ENCODE peak calls at places on chromosomes 16 and 17, in ten cellular contexts. One of them, this sample, is unnamed.

GRCh38 chr16:49697631-49698030 is 158.3 kb downstream of the ZNF423 start:
- DNase-seq in C1 segment of cervical spinal cord: no peak
- DNase-seq in progenitor cell of endocrine pancreas: no peak
- DNase-seq in thoracic aorta: no peak
- DNase-seq in globus pallidus: no peak
- DNase-seq in BJ: no peak
- DNase-seq in mesendoderm: no peak
- DNase-seq in endothelial cell: no peak
- DNase-seq in T1000: no peak
- DNase-seq in EL: no peak
- DNase-seq in this sample: no peak

GRCh38 chr16:14301150-14302030 is 230.3 kb downstream of the MRTFB start:
- DNase-seq in C1 segment of cervical spinal cord: no peak
- DNase-seq in progenitor cell of endocrine pancreas: no peak
- DNase-seq in thoracic aorta: no peak
- DNase-seq in globus pallidus: no peak
- DNase-seq in BJ: no peak
- DNase-seq in mesendoderm: peak; percentile 65
- DNase-seq in endothelial cell: no peak
- DNase-seq in T1000: no peak
- DNase-seq in EL: peak; percentile 54
- DNase-seq in this sample: no peak

GRCh38 chr17:13835151-13835550 is 233.4 kb upstream of the HS3ST3A1 start:
- DNase-seq in C1 segment of cervical spinal cord: no peak
- DNase-seq in progenitor cell of endocrine pancreas: no peak
- DNase-seq in thoracic aorta: no peak
- DNase-seq in globus pallidus: no peak
- DNase-seq in BJ: no peak
- DNase-seq in mesendoderm: no peak
- DNase-seq in endothelial cell: no peak
- DNase-seq in T1000: no peak
- DNase-seq in EL: no peak
- DNase-seq in this sample: no peak

GRCh38 chr16:47965439-47965838 is 190.4 kb downstream of the ABCC12 start:
- DNase-seq in C1 segment of cervical spinal cord: no peak
- DNase-seq in progenitor cell of endocrine pancreas: no peak
- DNase-seq in thoracic aorta: no peak
- DNase-seq in globus pallidus: no peak
- DNase-seq in BJ: no peak
- DNase-seq in mesendoderm: peak; percentile 93
- DNase-seq in endothelial cell: no peak
- DNase-seq in T1000: no peak
- DNase-seq in EL: no peak
- DNase-seq in this sample: peak; percentile 81

GRCh38 chr17:74126959-74127358 is 76.5 kb upstream of the RPL38 start:
- DNase-seq in C1 segment of cervical spinal cord: no peak
- DNase-seq in progenitor cell of endocrine pancreas: no peak
- DNase-seq in thoracic aorta: no peak
- DNase-seq in globus pallidus: no peak
- DNase-seq in BJ: no peak
- DNase-seq in mesendoderm: no peak
- DNase-seq in endothelial cell: no peak
- DNase-seq in T1000: no peak
- DNase-seq in EL: no peak
- DNase-seq in this sample: no peak

GRCh38 chr16:56399492-56399891 is 25.9 kb downstream of the AMFR start:
- DNase-seq in C1 segment of cervical spinal cord: no peak
- DNase-seq in progenitor cell of endocrine pancreas: no peak
- DNase-seq in thoracic aorta: no peak
- DNase-seq in globus pallidus: no peak
- DNase-seq in BJ: no peak
- DNase-seq in mesendoderm: no peak
- DNase-seq in endothelial cell: no peak
- DNase-seq in T1000: no peak
- DNase-seq in EL: no peak
- DNase-seq in this sample: no peak

GRCh38 chr17:62981933-62982332 is 15.9 kb downstream of the TANC2 start:
- DNase-seq in C1 segment of cervical spinal cord: no peak
- DNase-seq in progenitor cell of endocrine pancreas: no peak
- DNase-seq in thoracic aorta: no peak
- DNase-seq in globus pallidus: no peak
- DNase-seq in BJ: no peak
- DNase-seq in mesendoderm: peak; percentile 19
- DNase-seq in endothelial cell: no peak
- DNase-seq in T1000: no peak
- DNase-seq in EL: peak; percentile 34
- DNase-seq in this sample: no peak

GRCh38 chr17:44247346-44248219 is 20.4 kb downstream of the SLC4A1 start:
- DNase-seq in C1 segment of cervical spinal cord: no peak
- DNase-seq in progenitor cell of endocrine pancreas: no peak
- DNase-seq in thoracic aorta: no peak
- DNase-seq in globus pallidus: no peak
- DNase-seq in BJ: no peak
- DNase-seq in mesendoderm: no peak
- DNase-seq in endothelial cell: no peak
- DNase-seq in T1000: no peak
- DNase-seq in EL: no peak
- DNase-seq in this sample: no peak

GRCh38 chr16:58656872-58657271 is 27.2 kb upstream of the CNOT1 start:
- DNase-seq in C1 segment of cervical spinal cord: no peak
- DNase-seq in progenitor cell of endocrine pancreas: no peak
- DNase-seq in thoracic aorta: no peak
- DNase-seq in globus pallidus: no peak
- DNase-seq in BJ: no peak
- DNase-seq in mesendoderm: no peak
- DNase-seq in endothelial cell: no peak
- DNase-seq in T1000: no peak
- DNase-seq in EL: no peak
- DNase-seq in this sample: no peak

GRCh38 chr17:41793749-41794602 is 7.5 kb upstream of the JUP start:
- DNase-seq in C1 segment of cervical spinal cord: no peak
- DNase-seq in progenitor cell of endocrine pancreas: no peak
- DNase-seq in thoracic aorta: no peak
- DNase-seq in globus pallidus: no peak
- DNase-seq in BJ: no peak
- DNase-seq in mesendoderm: peak; percentile 96
- DNase-seq in endothelial cell: no peak
- DNase-seq in T1000: peak; percentile 44
- DNase-seq in EL: no peak
- DNase-seq in this sample: no peak

GRCh38 chr16:86559802-86560305 is 4.8 kb upstream of the MTHFSD start:
- DNase-seq in C1 segment of cervical spinal cord: no peak
- DNase-seq in progenitor cell of endocrine pancreas: no peak
- DNase-seq in thoracic aorta: no peak
- DNase-seq in globus pallidus: no peak
- DNase-seq in BJ: no peak
- DNase-seq in mesendoderm: no peak
- DNase-seq in endothelial cell: no peak
- DNase-seq in T1000: no peak
- DNase-seq in EL: no peak
- DNase-seq in this sample: no peak

GRCh38 chr16:3010510-3010909 is 2.2 kb upstream of the CLDN9 start:
- DNase-seq in C1 segment of cervical spinal cord: no peak
- DNase-seq in progenitor cell of endocrine pancreas: no peak
- DNase-seq in thoracic aorta: no peak
- DNase-seq in globus pallidus: no peak
- DNase-seq in BJ: no peak
- DNase-seq in mesendoderm: no peak
- DNase-seq in endothelial cell: no peak
- DNase-seq in T1000: no peak
- DNase-seq in EL: no peak
- DNase-seq in this sample: no peak

GRCh38 chr17:76104896-76105231 is 1.3 kb upstream of the EXOC7 start:
- DNase-seq in C1 segment of cervical spinal cord: no peak
- DNase-seq in progenitor cell of endocrine pancreas: no peak
- DNase-seq in thoracic aorta: no peak
- DNase-seq in globus pallidus: no peak
- DNase-seq in BJ: no peak
- DNase-seq in mesendoderm: no peak
- DNase-seq in endothelial cell: no peak
- DNase-seq in T1000: no peak
- DNase-seq in EL: no peak
- DNase-seq in this sample: no peak

GRCh38 chr17:8881606-8882005 is 14.1 kb upstream of the PIK3R6 start:
- DNase-seq in C1 segment of cervical spinal cord: no peak
- DNase-seq in progenitor cell of endocrine pancreas: no peak
- DNase-seq in thoracic aorta: no peak
- DNase-seq in globus pallidus: no peak
- DNase-seq in BJ: no peak
- DNase-seq in mesendoderm: no peak
- DNase-seq in endothelial cell: no peak
- DNase-seq in T1000: no peak
- DNase-seq in EL: no peak
- DNase-seq in this sample: no peak

GRCh38 chr16:17205279-17206139 is 265.3 kb downstream of the XYLT1 start:
- DNase-seq in C1 segment of cervical spinal cord: no peak
- DNase-seq in progenitor cell of endocrine pancreas: no peak
- DNase-seq in thoracic aorta: no peak
- DNase-seq in globus pallidus: peak; percentile 25
- DNase-seq in BJ: peak; percentile 71
- DNase-seq in mesendoderm: peak; percentile 56
- DNase-seq in endothelial cell: no peak
- DNase-seq in T1000: no peak
- DNase-seq in EL: peak; percentile 5
- DNase-seq in this sample: no peak

GRCh38 chr16:4081577-4082021 is 34.6 kb downstream of the ADCY9 start:
- DNase-seq in C1 segment of cervical spinal cord: no peak
- DNase-seq in progenitor cell of endocrine pancreas: no peak
- DNase-seq in thoracic aorta: no peak
- DNase-seq in globus pallidus: no peak
- DNase-seq in BJ: no peak
- DNase-seq in mesendoderm: no peak
- DNase-seq in endothelial cell: no peak
- DNase-seq in T1000: no peak
- DNase-seq in EL: no peak
- DNase-seq in this sample: peak; percentile 30

GRCh38 chr16:12439443-12440232 is 364.0 kb downstream of the CPPED1 start:
- DNase-seq in C1 segment of cervical spinal cord: no peak
- DNase-seq in progenitor cell of endocrine pancreas: no peak
- DNase-seq in thoracic aorta: no peak
- DNase-seq in globus pallidus: no peak
- DNase-seq in BJ: no peak
- DNase-seq in mesendoderm: no peak
- DNase-seq in endothelial cell: no peak
- DNase-seq in T1000: no peak
- DNase-seq in EL: no peak
- DNase-seq in this sample: no peak

GRCh38 chr16:56610017-56610608 is 1.7 kb downstream of the MT2A start:
- DNase-seq in C1 segment of cervical spinal cord: no peak
- DNase-seq in progenitor cell of endocrine pancreas: no peak
- DNase-seq in thoracic aorta: no peak
- DNase-seq in globus pallidus: peak; percentile 58
- DNase-seq in BJ: peak; percentile 84
- DNase-seq in mesendoderm: peak; percentile 32
- DNase-seq in endothelial cell: no peak
- DNase-seq in T1000: no peak
- DNase-seq in EL: peak; percentile 91
- DNase-seq in this sample: peak; percentile 54

GRCh38 chr17:57559226-57559625 is 185.9 kb downstream of the CCDC182 start:
- DNase-seq in C1 segment of cervical spinal cord: no peak
- DNase-seq in progenitor cell of endocrine pancreas: no peak
- DNase-seq in thoracic aorta: no peak
- DNase-seq in globus pallidus: no peak
- DNase-seq in BJ: no peak
- DNase-seq in mesendoderm: no peak
- DNase-seq in endothelial cell: no peak
- DNase-seq in T1000: no peak
- DNase-seq in EL: no peak
- DNase-seq in this sample: no peak

GRCh38 chr17:50024808-50025207 is 29.8 kb upstream of the DLX3 start:
- DNase-seq in C1 segment of cervical spinal cord: no peak
- DNase-seq in progenitor cell of endocrine pancreas: no peak
- DNase-seq in thoracic aorta: no peak
- DNase-seq in globus pallidus: no peak
- DNase-seq in BJ: no peak
- DNase-seq in mesendoderm: no peak
- DNase-seq in endothelial cell: no peak
- DNase-seq in T1000: no peak
- DNase-seq in EL: no peak
- DNase-seq in this sample: no peak

GRCh38 chr17:38711792-38712571 is 6.9 kb downstream of the MLLT6 start:
- DNase-seq in C1 segment of cervical spinal cord: no peak
- DNase-seq in progenitor cell of endocrine pancreas: no peak
- DNase-seq in thoracic aorta: no peak
- DNase-seq in globus pallidus: no peak
- DNase-seq in BJ: no peak
- DNase-seq in mesendoderm: no peak
- DNase-seq in endothelial cell: no peak
- DNase-seq in T1000: no peak
- DNase-seq in EL: no peak
- DNase-seq in this sample: no peak

This sample was measured in Ammon's horn.